ENCODE peak calls at places on chromosomes 7 and 10, in four cellular contexts. One of them, this sample, is unnamed.

GRCh38 chr7:51121036-51121780 is 195.4 kb downstream of the COBL start:
- DNase-seq in A549: no peak
- DNase-seq in H9: no peak
- DNase-seq in OCI-LY7: no peak
- DNase-seq in this sample: no peak

GRCh38 chr7:100577507-100577906 is 3.8 kb upstream of the SAP25 start:
- DNase-seq in H9: peak; percentile 14
- DNase-seq in OCI-LY7: no peak
- DNase-seq in A549: no peak
- DNase-seq in this sample: no peak

GRCh38 chr10:27745719-27746363 is at the start of gene MKX:
- DNase-seq in OCI-LY7: no peak
- DNase-seq in H9: peak; percentile 82
- DNase-seq in A549: no peak
- DNase-seq in this sample: peak; percentile 53

GRCh38 chr7:1227071-1227804 is 5.4 kb upstream of the UNCX start:
- DNase-seq in H9: peak; percentile 55
- DNase-seq in OCI-LY7: no peak
- DNase-seq in A549: no peak
- DNase-seq in this sample: no peak

GRCh38 chr7:35704261-35704660 is 9.3 kb upstream of the HERPUD2 start:
- DNase-seq in H9: no peak
- DNase-seq in A549: no peak
- DNase-seq in OCI-LY7: no peak
- DNase-seq in this sample: no peak

GRCh38 chr10:126384269-126384873 is 3.9 kb downstream of the ADAM12 start:
- DNase-seq in A549: no peak
- DNase-seq in H9: no peak
- DNase-seq in OCI-LY7: no peak
- DNase-seq in this sample: no peak

GRCh38 chr7:76234931-76235441 is 33.3 kb downstream of the SRRM3 start:
- DNase-seq in OCI-LY7: peak; percentile 68
- DNase-seq in H9: peak; percentile 97
- DNase-seq in A549: peak; percentile 66
- DNase-seq in this sample: peak; percentile 85

GRCh38 chr7:32586291-32587221 is 91.3 kb downstream of the AVL9 start:
- DNase-seq in OCI-LY7: no peak
- DNase-seq in H9: no peak
- DNase-seq in A549: peak; percentile 54
- DNase-seq in this sample: no peak

GRCh38 chr7:31464601-31465000 is 49.3 kb upstream of the ITPRID1 start:
- DNase-seq in H9: no peak
- DNase-seq in OCI-LY7: no peak
- DNase-seq in A549: peak; percentile 22
- DNase-seq in this sample: no peak

GRCh38 chr10:114548662-114549061 is 109.4 kb downstream of the ABLIM1 start:
- DNase-seq in A549: peak; percentile 44
- DNase-seq in H9: peak; percentile 43
- DNase-seq in OCI-LY7: peak; percentile 43
- DNase-seq in this sample: peak; percentile 39

GRCh38 chr10:123622381-123622780 is 43.8 kb upstream of the GPR26 start:
- DNase-seq in OCI-LY7: no peak
- DNase-seq in H9: no peak
- DNase-seq in A549: no peak
- DNase-seq in this sample: no peak

GRCh38 chr10:27019827-27020226 is 80.5 kb downstream of the ANKRD26 start:
- DNase-seq in H9: no peak
- DNase-seq in OCI-LY7: no peak
- DNase-seq in A549: no peak
- DNase-seq in this sample: no peak

GRCh38 chr7:55409474-55410225 is 44.5 kb downstream of the LANCL2 start:
- DNase-seq in A549: peak; percentile 19
- DNase-seq in OCI-LY7: no peak
- DNase-seq in H9: no peak
- DNase-seq in this sample: no peak

GRCh38 chr10:71323407-71323806 is 4.3 kb downstream of the SLC29A3 start:
- DNase-seq in H9: no peak
- DNase-seq in A549: peak; percentile 43
- DNase-seq in OCI-LY7: peak; percentile 71
- DNase-seq in this sample: peak; percentile 21

GRCh38 chr7:42254217-42254616 is 17.2 kb upstream of the GLI3 start:
- DNase-seq in OCI-LY7: no peak
- DNase-seq in A549: no peak
- DNase-seq in H9: no peak
- DNase-seq in this sample: no peak

GRCh38 chr10:108904163-108904878 is 1019.0 kb downstream of the XPNPEP1 start:
- DNase-seq in OCI-LY7: no peak
- DNase-seq in A549: no peak
- DNase-seq in H9: no peak
- DNase-seq in this sample: no peak

GRCh38 chr10:62268027-62268398 is 631 bp downstream of the RTKN2 start:
- DNase-seq in A549: peak; percentile 13
- DNase-seq in H9: no peak
- DNase-seq in OCI-LY7: peak; percentile 40
- DNase-seq in this sample: no peak

DNA sequence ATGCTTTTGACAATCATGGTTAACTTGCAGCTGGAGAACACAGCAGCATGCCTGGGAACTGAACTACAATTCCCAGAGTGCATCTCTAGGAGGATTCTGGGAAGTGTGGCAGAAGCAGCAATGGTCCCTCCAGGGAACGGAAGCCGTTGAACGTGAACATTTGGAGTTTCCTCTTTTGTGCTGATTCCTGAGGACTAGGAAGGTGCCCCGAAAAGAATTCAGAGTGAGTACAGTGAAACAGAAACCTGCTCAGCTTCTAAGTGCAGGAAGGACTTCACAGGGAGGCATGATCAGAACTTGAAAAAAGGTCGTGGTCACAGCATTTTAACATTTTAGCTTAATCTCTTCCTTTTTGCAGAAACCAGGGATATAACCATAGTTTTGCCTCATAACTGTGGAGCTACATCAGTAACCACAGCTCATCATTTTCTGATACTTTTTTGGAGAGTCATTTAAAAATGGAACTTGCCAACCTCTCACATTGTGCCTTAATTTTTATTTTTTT is at the start of gene NUDT13:
- DNase-seq in H9: peak; percentile 81
- DNase-seq in OCI-LY7: no peak
- DNase-seq in A549: peak; percentile 77
- DNase-seq in this sample: peak; percentile 55
- TF ChIP-seq CTCF in H9: no peak
- TF ChIP-seq CTCF in OCI-LY7: no peak
- TF ChIP-seq CTCF in A549: no peak
- TF ChIP-seq CTCF in this sample: no peak

GRCh38 chr7:73861305-73861704 is 346 bp downstream of the TMEM270 start:
- DNase-seq in OCI-LY7: no peak
- DNase-seq in A549: no peak
- DNase-seq in H9: no peak
- DNase-seq in this sample: no peak
- TF ChIP-seq CTCF in OCI-LY7: no peak
- TF ChIP-seq CTCF in A549: no peak
- TF ChIP-seq CTCF in H9: no peak
- TF ChIP-seq CTCF in this sample: no peak

GRCh38 chr10:49281461-49281860 is 17.5 kb upstream of the C10orf71 start:
- DNase-seq in A549: no peak
- DNase-seq in OCI-LY7: no peak
- DNase-seq in H9: peak; percentile 76
- DNase-seq in this sample: peak; percentile 12
- TF ChIP-seq CTCF in A549: no peak
- TF ChIP-seq CTCF in OCI-LY7: peak; percentile 75
- TF ChIP-seq CTCF in H9: peak; percentile 92
- TF ChIP-seq CTCF in this sample: peak; percentile 46

DNA sequence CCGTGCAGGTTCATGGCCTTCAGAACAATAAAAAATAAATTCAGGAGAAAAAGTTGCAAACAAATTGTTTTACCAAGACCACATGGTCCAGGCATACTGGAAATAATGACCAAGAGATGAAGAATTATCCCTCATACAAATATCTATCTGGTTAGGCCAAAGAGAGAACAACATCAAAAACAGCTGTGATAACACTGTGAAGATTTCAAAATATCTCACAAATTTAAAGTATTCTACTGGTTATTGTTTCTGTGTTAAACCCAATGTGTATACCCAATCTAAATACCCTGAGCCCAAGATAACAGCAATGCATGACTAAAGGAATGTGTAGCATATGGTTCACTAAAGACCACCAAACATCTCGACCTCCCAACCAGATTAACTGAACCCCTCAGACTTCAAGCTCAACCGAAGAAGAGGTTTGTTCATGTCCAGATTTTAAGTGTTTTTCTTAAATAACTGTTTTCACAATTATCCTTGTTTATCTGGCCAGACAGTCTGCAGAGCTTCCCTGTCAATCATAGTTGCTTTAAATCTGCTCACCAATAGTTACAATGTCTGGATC is 10.9 kb downstream of the OR9A2 start:
- DNase-seq in A549: no peak
- DNase-seq in OCI-LY7: no peak
- DNase-seq in H9: no peak
- DNase-seq in this sample: no peak
- TF ChIP-seq CTCF in A549: no peak
- TF ChIP-seq CTCF in OCI-LY7: no peak
- TF ChIP-seq CTCF in H9: no peak
- TF ChIP-seq CTCF in this sample: no peak

GRCh38 chr7:155228459-155228845 is 69.2 kb upstream of the INSIG1 start:
- DNase-seq in H9: no peak
- DNase-seq in A549: no peak
- DNase-seq in OCI-LY7: no peak
- DNase-seq in this sample: no peak

GRCh38 chr7:155231241-155231800 is 66.4 kb upstream of the INSIG1 start:
- DNase-seq in H9: no peak
- DNase-seq in OCI-LY7: no peak
- DNase-seq in A549: no peak
- DNase-seq in this sample: no peak

GRCh38 chr7:155229548-155230168 is 68.0 kb upstream of the INSIG1 start:
- DNase-seq in OCI-LY7: no peak
- DNase-seq in A549: no peak
- DNase-seq in H9: no peak
- DNase-seq in this sample: no peak

GRCh38 chr7:155228894-155229293 is 68.8 kb upstream of the INSIG1 start:
- DNase-seq in OCI-LY7: no peak
- DNase-seq in H9: no peak
- DNase-seq in A549: no peak
- DNase-seq in this sample: no peak

GRCh38 chr7:155230169-155230593 is 67.5 kb upstream of the INSIG1 start:
- DNase-seq in H9: peak; percentile 46
- DNase-seq in OCI-LY7: no peak
- DNase-seq in A549: peak; percentile 96
- DNase-seq in this sample: no peak
- TF ChIP-seq CTCF in H9: no peak
- TF ChIP-seq CTCF in OCI-LY7: no peak
- TF ChIP-seq CTCF in A549: no peak
- TF ChIP-seq CTCF in this sample: no peak

GRCh38 chr10:78952686-78953085 is 116.1 kb upstream of the ZMIZ1 start:
- DNase-seq in OCI-LY7: no peak
- DNase-seq in H9: no peak
- DNase-seq in A549: no peak
- DNase-seq in this sample: no peak
- TF ChIP-seq CTCF in OCI-LY7: no peak
- TF ChIP-seq CTCF in H9: no peak
- TF ChIP-seq CTCF in A549: no peak
- TF ChIP-seq CTCF in this sample: no peak

GRCh38 chr7:150740053-150740452 is 2.8 kb downstream of the GIMAP5 start:
- DNase-seq in A549: no peak
- DNase-seq in H9: no peak
- DNase-seq in OCI-LY7: no peak
- DNase-seq in this sample: peak; percentile 44

GRCh38 chr7:150737265-150738055 is at the start of gene GIMAP5:
- DNase-seq in A549: no peak
- DNase-seq in OCI-LY7: no peak
- DNase-seq in H9: no peak
- DNase-seq in this sample: peak; percentile 70

GRCh38 chr7:150738092-150739044 is 1.1 kb downstream of the GIMAP5 start:
- DNase-seq in A549: no peak
- DNase-seq in OCI-LY7: no peak
- DNase-seq in H9: no peak
- DNase-seq in this sample: peak; percentile 43

GRCh38 chr7:150736864-150737263 is 354 bp upstream of the GIMAP5 start:
- DNase-seq in H9: no peak
- DNase-seq in OCI-LY7: no peak
- DNase-seq in A549: no peak
- DNase-seq in this sample: peak; percentile 36

GRCh38 chr7:150739045-150739432 is 1.8 kb downstream of the GIMAP5 start:
- DNase-seq in OCI-LY7: no peak
- DNase-seq in A549: no peak
- DNase-seq in H9: no peak
- DNase-seq in this sample: no peak
- TF ChIP-seq CTCF in OCI-LY7: peak; percentile 42
- TF ChIP-seq CTCF in A549: no peak
- TF ChIP-seq CTCF in H9: no peak
- TF ChIP-seq CTCF in this sample: peak; percentile 28

GRCh38 chr7:26843696-26844095 is 20.7 kb downstream of the SKAP2 start:
- DNase-seq in A549: no peak
- DNase-seq in H9: no peak
- DNase-seq in OCI-LY7: peak; percentile 11
- DNase-seq in this sample: no peak
- TF ChIP-seq CTCF in A549: peak; percentile 40
- TF ChIP-seq CTCF in H9: peak; percentile 65
- TF ChIP-seq CTCF in OCI-LY7: peak; percentile 42
- TF ChIP-seq CTCF in this sample: no peak

GRCh38 chr10:23516530-23516929 is 77.7 kb downstream of the OTUD1 start:
- DNase-seq in H9: no peak
- DNase-seq in A549: no peak
- DNase-seq in OCI-LY7: no peak
- DNase-seq in this sample: no peak
- TF ChIP-seq CTCF in H9: peak; percentile 76
- TF ChIP-seq CTCF in A549: peak; percentile 29
- TF ChIP-seq CTCF in OCI-LY7: peak; percentile 60
- TF ChIP-seq CTCF in this sample: peak; percentile 49

DNA sequence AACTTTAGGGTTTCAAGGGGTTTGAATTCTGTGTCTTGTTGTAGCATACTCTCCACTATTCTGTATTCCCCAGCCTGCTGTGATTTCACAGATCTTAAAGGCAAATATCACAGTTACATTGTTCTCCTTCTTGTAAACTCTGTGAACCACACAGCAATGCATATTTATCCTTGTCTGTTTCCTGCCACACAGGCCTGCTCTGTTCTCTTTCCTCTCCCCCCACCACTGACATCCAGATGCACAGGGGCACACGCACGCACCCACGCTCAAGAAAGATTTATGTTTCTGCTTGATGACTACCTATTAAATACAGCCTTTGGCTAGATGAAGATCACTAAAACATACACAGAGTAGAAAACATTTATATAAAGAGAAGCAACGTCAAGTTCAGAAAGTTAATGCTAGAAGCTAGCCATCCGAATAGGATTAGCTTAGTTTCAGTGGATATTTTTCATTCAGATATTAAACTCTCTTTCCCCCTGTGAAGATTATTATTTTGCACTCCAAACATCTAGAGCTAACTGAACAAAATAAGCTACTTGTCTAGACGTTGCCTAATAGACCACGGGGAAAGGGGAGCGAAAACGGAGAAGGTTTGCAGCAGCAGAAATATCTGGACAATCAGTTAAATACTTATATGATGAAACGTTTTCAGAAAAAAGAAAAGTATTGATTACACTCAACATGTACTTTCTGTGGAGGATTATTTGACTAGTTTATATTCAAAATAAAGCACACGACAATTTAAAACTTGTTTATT is 193.1 kb upstream of the SEMA3C start:
- DNase-seq in A549: no peak
- DNase-seq in OCI-LY7: no peak
- DNase-seq in H9: no peak
- DNase-seq in this sample: no peak
- TF ChIP-seq CTCF in A549: no peak
- TF ChIP-seq CTCF in OCI-LY7: no peak
- TF ChIP-seq CTCF in H9: no peak
- TF ChIP-seq CTCF in this sample: no peak

This sample was measured in activated CD8-positive, alpha-beta T cell treated with anti-CD3 and anti-CD28 coated beads for 36 hours.